ENCODE peak calls at places on chromosomes 16 and 17, in six cellular contexts. L, X, C, B, P and Z are unnamed samples.

GRCh38 chr17:62675260-62675659 is 47.8 kb downstream of the MRC2 start:
- DNase-seq in L (no peak), P (no peak), C (peak), B (no peak), X (no peak), Z (no peak)

GRCh38 chr17:65270499-65270898 is 133.3 kb downstream of the RGS9 start:
- DNase-seq in B (no peak), P (no peak), L (no peak), X (no peak), C (no peak), Z (no peak)

GRCh38 chr17:34584805-34585416 is 5.5 kb downstream of the TMEM132E start:
- DNase-seq in C (peak), P (peak), X (peak), L (peak), B (no peak), Z (peak)

GRCh38 chr17:49997773-49998703 is 3.0 kb upstream of the DLX3 start:
- DNase-seq in C (peak), X (peak), P (peak), B (peak), L (peak), Z (peak)

GRCh38 chr16:67922221-67922620 is 9.4 kb downstream of the CTRL start:
- DNase-seq in X (no peak), C (no peak), P (peak), L (no peak), B (no peak), Z (no peak)

GRCh38 chr16:5693426-5693825 is 595.8 kb upstream of the EEF2KMT start:
- DNase-seq in B (no peak), L (no peak), C (no peak), P (no peak), X (no peak), Z (no peak)

GRCh38 chr16:83720981-83721380 is 86.8 kb upstream of the HSBP1 start:
- DNase-seq in C (no peak), B (no peak), L (no peak), P (no peak), X (no peak), Z (no peak)

GRCh38 chr16:56102159-56102798 is 89.0 kb upstream of the GNAO1 start:
- DNase-seq in L (peak), C (peak), P (no peak), B (no peak), X (no peak), Z (no peak)

GRCh38 chr17:62882878-62883277 is 74.8 kb upstream of the MARCHF10 start:
- DNase-seq in X (peak), P (peak), L (peak), C (peak), B (no peak), Z (no peak)

GRCh38 chr17:3882276-3882675 is 10.6 kb downstream of the CAMKK1 start:
- DNase-seq in C (no peak), B (no peak), X (no peak), L (no peak), P (no peak), Z (no peak)

GRCh38 chr16:68736561-68736960 is 531 bp upstream of the CDH1 start:
- DNase-seq in P (no peak), C (no peak), B (no peak), L (no peak), X (no peak), Z (no peak)

GRCh38 chr17:11997147-11997971 is at the start of gene ZNF18:
- DNase-seq in B (peak), C (peak), P (peak), L (peak), X (peak), Z (peak)

GRCh38 chr16:68927016-68927415 is 83.7 kb downstream of the TANGO6 start:
- DNase-seq in P (no peak), B (no peak), C (no peak), X (no peak), L (no peak), Z (no peak)

GRCh38 chr16:61544165-61544564 is 492.1 kb downstream of the CDH8 start:
- DNase-seq in P (no peak), L (no peak), X (no peak), C (no peak), B (no peak), Z (no peak)

GRCh38 chr17:3982541-3983017 is 18.3 kb upstream of the ATP2A3 start:
- DNase-seq in C (no peak), X (no peak), L (no peak), B (no peak), P (no peak), Z (no peak)

GRCh38 chr16:64626771-64627170 is 495.1 kb downstream of the CDH11 start:
- DNase-seq in X (no peak), C (peak), P (peak), L (no peak), B (no peak), Z (no peak)

GRCh38 chr16:20910781-20911321 is 10.3 kb downstream of the LYRM1 start:
- DNase-seq in C (peak), X (peak), B (no peak), P (peak), L (peak), Z (no peak)

GRCh38 chr16:22141746-22142145 is 20.6 kb upstream of the SDR42E2 start:
- DNase-seq in X (peak), B (no peak), L (peak), C (peak), P (peak), Z (no peak)

GRCh38 chr17:76154935-76155845 is 14.1 kb upstream of the FOXJ1 start:
- DNase-seq in C (no peak), L (no peak), B (no peak), P (no peak), X (no peak), Z (no peak)

GRCh38 chr17:14903810-14904209 is 361.3 kb downstream of the PMP22 start:
- DNase-seq in C (peak), P (peak), B (no peak), X (no peak), L (no peak), Z (no peak)

DNA sequence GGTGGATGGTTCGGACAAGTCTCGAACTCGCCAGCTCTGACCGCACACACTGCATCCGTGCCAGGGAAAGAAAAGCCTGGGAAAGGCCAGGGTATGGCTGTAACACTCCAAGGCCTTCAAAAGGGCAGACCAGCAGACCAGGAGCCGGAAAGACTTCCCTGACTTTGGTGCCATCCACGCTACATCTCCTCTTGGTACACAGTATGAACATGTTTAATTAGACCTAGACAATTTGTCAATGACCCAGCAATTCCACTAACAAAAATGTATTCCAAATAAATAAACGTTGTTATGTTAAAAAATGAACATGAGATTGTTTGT is 637 bp upstream of the HDAC5 start:
- DNase-seq in L (no peak), P (no peak), X (no peak), B (no peak), C (no peak), Z (no peak)
- TF ChIP-seq CTCF in L (no peak), P (no peak), X (no peak), B (no peak), C (no peak), Z (no peak)

DNA sequence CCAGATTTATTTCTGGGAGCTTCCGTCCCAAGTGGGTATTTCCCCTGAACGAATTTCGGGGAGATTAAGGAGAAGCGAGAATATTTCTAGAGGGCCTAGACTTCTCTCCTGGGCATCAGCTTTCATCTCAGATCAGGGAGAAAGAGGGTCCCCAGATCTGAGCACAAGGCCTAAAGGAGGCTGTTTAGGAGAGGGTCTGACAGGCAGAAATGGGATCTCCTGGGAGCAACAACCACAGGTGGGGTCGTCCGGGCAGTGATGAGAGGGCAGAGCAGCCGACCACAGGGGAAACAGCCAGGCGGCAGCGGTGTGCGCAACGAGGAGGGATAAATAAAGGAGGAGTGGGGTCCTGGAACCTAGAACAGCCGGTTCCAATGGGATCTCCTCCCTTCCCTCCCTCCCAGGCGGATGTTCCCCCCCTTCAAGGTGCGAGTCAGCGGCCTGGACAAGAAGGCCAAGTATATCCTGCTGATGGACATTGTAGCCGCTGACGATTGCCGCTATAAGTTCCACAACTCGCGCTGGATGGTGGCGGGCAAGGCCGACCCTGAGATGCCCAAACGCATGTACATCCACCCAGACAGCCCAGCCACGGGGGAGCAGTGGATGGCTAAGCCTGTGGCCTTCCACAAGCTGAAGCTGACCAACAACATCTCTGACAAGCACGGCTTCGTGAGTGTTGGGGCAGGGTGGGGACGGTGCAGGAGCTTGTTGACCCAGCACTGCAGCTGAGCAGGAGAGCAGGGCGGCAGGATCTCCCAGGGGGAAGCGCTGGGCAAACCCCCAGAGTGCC is 1.8 kb downstream of the TBX2 start:
- DNase-seq in C (peak), X (no peak), B (no peak), P (peak), L (no peak), Z (no peak)
- H3K4me3 ChIP-seq in C (peak), X (no peak), B (peak), P (peak), L (peak), Z (no peak)

GRCh38 chr16:66515543-66516171 is 34.3 kb downstream of the TK2 start:
- DNase-seq in P (peak), L (peak), X (peak), C (peak), B (no peak), Z (no peak)
- TF ChIP-seq CTCF in P (peak), L (peak), X (peak), C (peak), B (peak), Z (peak)

GRCh38 chr17:42681976-42682375 is 333 bp upstream of the CCR10 start:
- DNase-seq in L (no peak), X (no peak), C (no peak), B (no peak), P (no peak), Z (no peak)
- H3K4me3 ChIP-seq in L (peak), X (peak), C (peak), B (peak), P (peak), Z (no peak)

DNA sequence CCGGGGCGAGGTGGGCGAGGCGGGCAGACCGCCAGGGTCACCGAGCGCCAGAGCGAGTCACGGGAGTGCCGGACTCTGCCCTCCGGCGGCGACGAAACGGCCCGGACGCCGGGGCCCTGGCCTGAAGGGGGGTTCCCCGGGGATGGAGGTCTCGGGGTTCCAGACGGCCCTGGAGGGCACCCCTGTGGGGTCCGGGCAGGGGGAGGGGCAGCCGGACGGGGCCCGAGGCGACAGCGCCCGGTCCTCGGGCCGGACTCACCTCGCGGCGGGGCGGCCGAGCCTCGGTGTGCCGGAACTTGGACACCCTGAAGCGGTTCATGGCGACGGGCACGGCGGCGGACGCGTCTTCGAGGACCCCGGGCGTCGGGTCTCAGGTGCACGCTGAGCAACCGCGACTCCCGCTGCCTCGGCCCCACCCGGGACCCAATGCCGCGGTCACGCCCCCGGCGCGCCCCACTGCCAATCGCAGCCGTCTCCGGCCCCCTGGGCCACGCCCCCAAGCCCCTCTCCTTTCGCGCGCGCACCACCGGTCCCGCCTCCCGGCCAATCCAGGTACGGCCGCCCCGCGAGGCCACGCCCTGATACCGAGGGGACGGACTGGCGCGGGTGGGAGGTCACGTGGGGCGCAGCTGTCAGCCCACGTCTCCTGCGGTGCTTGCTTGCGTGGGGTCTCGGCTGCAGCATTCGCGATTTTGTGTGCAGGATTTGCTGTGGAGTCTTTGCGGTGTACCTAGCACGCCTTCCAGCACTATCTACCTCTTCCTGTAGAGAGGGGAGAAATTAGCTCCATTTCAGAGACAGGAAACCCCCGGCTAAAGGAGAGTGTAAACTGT is at the start of gene CORO7:
- DNase-seq in X (peak), L (peak), C (peak), B (peak), P (peak), Z (peak)
- TF ChIP-seq CTCF in X (no peak), L (no peak), C (no peak), B (peak), P (no peak), Z (no peak)

DNA sequence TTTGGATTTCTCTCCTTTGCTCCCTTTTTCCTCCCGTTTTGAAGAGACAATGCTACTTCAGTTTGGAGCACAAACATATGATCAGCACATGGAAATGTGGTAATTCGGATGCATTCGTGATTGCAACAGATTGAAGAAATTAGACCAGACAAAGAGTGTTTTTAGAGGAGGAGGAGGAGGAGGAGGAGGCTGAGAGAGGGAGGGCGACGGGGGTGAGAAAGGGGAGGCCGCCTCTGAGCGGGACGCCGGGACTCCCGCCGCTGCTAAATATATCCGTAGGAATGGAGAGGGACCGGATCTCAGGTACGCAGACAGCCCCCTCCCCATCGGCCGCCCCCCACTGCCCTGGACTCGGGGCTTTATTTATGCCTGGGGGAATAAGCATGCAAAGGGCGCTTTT is 179.3 kb downstream of the SEC14L1 start:
- DNase-seq in C (peak), X (no peak), B (peak), L (peak), P (peak), Z (no peak)
- H3K4me3 ChIP-seq in C (peak), X (peak), B (peak), L (peak), P (peak), Z (no peak)

DNA sequence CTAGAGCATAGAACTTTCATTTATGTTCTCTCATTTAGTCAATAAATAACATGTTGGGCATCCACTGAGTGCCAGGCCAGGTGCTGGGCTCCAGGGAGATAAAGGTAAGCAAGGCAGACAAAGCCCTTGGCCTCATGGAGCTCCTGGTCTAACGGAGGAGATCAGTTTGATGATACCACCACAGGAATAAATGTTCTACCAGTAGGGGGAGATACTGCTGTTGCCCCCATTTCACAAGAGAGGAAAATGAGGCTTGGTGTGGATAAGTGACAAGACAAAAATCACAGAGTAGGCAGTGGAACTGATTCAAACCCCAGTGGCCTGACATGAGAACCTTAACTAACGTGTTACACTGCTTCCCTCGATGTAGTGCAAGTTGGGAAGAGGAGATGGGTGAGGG is 80.4 kb upstream of the ERCC4 start:
- DNase-seq in X (no peak), B (no peak), L (no peak), P (no peak), C (no peak), Z (no peak)
- TF ChIP-seq CTCF in X (no peak), B (no peak), L (no peak), P (no peak), C (no peak), Z (no peak)

GRCh38 chr16:979859-980594 is 1.5 kb upstream of the SOX8 start:
- DNase-seq in P (no peak), L (no peak), B (no peak), X (no peak), C (no peak), Z (no peak)
- H3K4me3 ChIP-seq in P (no peak), L (no peak), B (peak), X (peak), C (peak), Z (no peak)

DNA sequence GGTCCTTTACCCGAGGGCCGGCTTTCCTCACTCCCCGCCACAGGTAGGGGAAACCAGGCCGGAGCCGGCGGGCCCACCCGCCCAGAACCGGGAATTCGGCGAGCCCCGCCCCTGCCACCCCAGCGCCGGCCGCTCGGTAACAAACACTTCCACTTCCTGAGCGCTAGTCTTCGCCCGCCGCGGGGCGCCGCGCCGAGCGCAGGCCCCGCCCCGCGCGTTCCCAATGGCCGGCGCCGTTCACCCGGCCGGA is 224 bp upstream of the NHERF1 start:
- DNase-seq in B (no peak), L (no peak), C (no peak), P (no peak), X (no peak), Z (no peak)
- TF ChIP-seq CTCF in B (peak), L (no peak), C (no peak), P (peak), X (no peak), Z (no peak)

DNA sequence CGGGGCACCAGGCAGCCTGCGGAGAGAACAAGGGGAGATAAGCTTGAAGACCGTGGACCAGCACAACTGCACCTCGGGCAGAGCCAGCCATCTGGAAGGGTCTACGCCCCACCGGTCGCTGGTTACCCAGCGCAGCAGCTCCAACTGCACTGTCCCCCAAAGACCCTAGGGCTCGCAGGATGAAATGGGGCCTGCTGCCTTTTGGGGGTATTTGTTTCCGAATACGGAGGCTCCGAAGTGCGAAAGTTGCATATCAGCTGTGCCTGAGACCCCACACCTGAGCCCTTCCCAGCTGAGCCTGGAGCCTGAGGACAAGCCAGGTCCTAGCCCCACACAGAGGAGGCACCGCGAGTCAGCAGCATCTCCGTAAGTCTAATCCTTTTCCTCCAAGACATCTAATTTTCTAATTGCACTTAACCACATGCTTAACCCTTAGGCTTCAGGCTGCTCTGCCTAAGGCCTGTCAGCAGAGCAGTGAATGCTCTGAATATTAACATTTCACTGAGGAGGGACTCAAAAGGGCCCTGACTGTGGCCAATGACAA is 4.0 kb downstream of the KIFC3 start:
- DNase-seq in X (no peak), B (no peak), L (no peak), C (no peak), P (no peak), Z (no peak)
- H3K4me3 ChIP-seq in X (peak), B (peak), L (no peak), C (no peak), P (no peak), Z (peak)